ENCODE peak calls at places on chromosome 18, in five cellular contexts. X, Z, B, S and H are unnamed samples.

GRCh38 chr18:58144671-58145285 is 100.8 kb downstream of the NEDD4L start:
- DNase-seq in B (no peak), X (no peak), Z (no peak), S (no peak), H (peak)

GRCh38 chr18:52394602-52395001 is 54.6 kb downstream of the DCC start:
- DNase-seq in S (peak), B (no peak), Z (no peak), X (no peak), H (no peak)

GRCh38 chr18:72208920-72209676 is 335.0 kb downstream of the CBLN2 start:
- DNase-seq in S (no peak), Z (no peak), B (no peak), X (no peak), H (no peak)

GRCh38 chr18:21468514-21469164 is 131.9 kb downstream of the ESCO1 start:
- DNase-seq in S (no peak), X (no peak), Z (no peak), B (no peak), H (no peak)

GRCh38 chr18:63545094-63545493 is 2.9 kb downstream of the SERPINB12 start:
- DNase-seq in S (no peak), Z (no peak), B (no peak), X (no peak), H (no peak)

GRCh38 chr18:74914648-74915047 is 294.3 kb downstream of the PTGR3 start:
- DNase-seq in Z (no peak), S (no peak), X (no peak), B (no peak), H (no peak)

GRCh38 chr18:74163019-74163656 is 14.8 kb downstream of the TIMM21 start:
- DNase-seq in B (no peak), Z (no peak), X (no peak), S (no peak), H (no peak)

GRCh38 chr18:44682871-44683221 is 2.2 kb downstream of the SETBP1 start:
- DNase-seq in X (peak), S (no peak), B (no peak), Z (no peak), H (peak)

GRCh38 chr18:33184918-33185317 is 255.6 kb downstream of the CCDC178 start:
- DNase-seq in X (no peak), B (no peak), S (no peak), Z (no peak), H (no peak)

GRCh38 chr18:10463096-10463495 is 8.7 kb downstream of the APCDD1 start:
- DNase-seq in Z (no peak), B (no peak), S (no peak), X (no peak), H (no peak)

GRCh38 chr18:61998957-61999356 is 106.2 kb upstream of the RNF152 start:
- DNase-seq in B (no peak), Z (no peak), S (no peak), X (peak), H (no peak)

GRCh38 chr18:35588995-35589394 is 7.5 kb downstream of the GALNT1 start:
- DNase-seq in S (no peak), X (no peak), Z (peak), B (peak), H (no peak)

GRCh38 chr18:39455300-39455699 is 1889.7 kb upstream of the CELF4 start:
- DNase-seq in S (no peak), X (peak), B (no peak), Z (no peak), H (peak)

GRCh38 chr18:14962626-14963025 is 214.7 kb downstream of the ANKRD30B start:
- DNase-seq in X (no peak), Z (no peak), S (no peak), B (no peak), H (no peak)

GRCh38 chr18:41938445-41938844 is 16.6 kb upstream of the PIK3C3 start:
- DNase-seq in B (no peak), S (no peak), Z (no peak), X (peak), H (no peak)

GRCh38 chr18:24006731-24007308 is 7.7 kb upstream of the TTC39C start:
- DNase-seq in Z (no peak), B (no peak), X (peak), S (no peak), H (no peak)

GRCh38 chr18:8705941-8706544 is 687 bp downstream of the MTCL1 start:
- DNase-seq in X (peak), Z (no peak), S (peak), B (peak), H (peak)

GRCh38 chr18:48939368-48940097 is 11.2 kb downstream of the SMAD7 start:
- DNase-seq in Z (no peak), B (no peak), S (no peak), X (no peak), H (peak)

GRCh38 chr18:31649894-31650719 is 34.3 kb downstream of the B4GALT6 start:
- DNase-seq in S (no peak), X (no peak), B (no peak), Z (no peak), H (no peak)

GRCh38 chr18:64331419-64331818 is 182.5 kb upstream of the LINC00305 start:
- DNase-seq in X (no peak), B (no peak), S (no peak), Z (no peak), H (no peak)

GRCh38 chr18:76491436-76491800 is 3.6 kb downstream of the ZNF516 start:
- DNase-seq in B (peak), Z (peak), X (peak), S (peak), H (peak)

GRCh38 chr18:62807406-62807805 is 92.1 kb downstream of the PHLPP1 start:
- DNase-seq in X (no peak), B (no peak), Z (no peak), S (no peak), H (no peak)

GRCh38 chr18:79518683-79519128 is 123.0 kb downstream of the NFATC1 start:
- DNase-seq in Z (no peak), S (no peak), X (no peak), B (no peak), H (no peak)

GRCh38 chr18:23099621-23100020 is 35.7 kb upstream of the CABLES1 start:
- DNase-seq in S (no peak), X (no peak), Z (no peak), B (no peak), H (no peak)